ENCODE peak calls at places on chromosomes 5 and 9, in seven cellular contexts. R is WTC11, P is lower leg skin, H is stomach, X is BJ, D is endodermal cell, B is upper lobe of left lung. L is an unnamed sample.

GRCh38 chr9:12708562-12709298 is 15.5 kb downstream of the TYRP1 start:
- DNase-seq in R (no peak), P (no peak), H (no peak), X (peak; percentile 41), D (no peak), B (no peak), L (no peak)

GRCh38 chr9:130965680-130966079 is 26.6 kb upstream of the FIBCD1 start:
- DNase-seq in R (no peak), P (no peak), H (no peak), X (no peak), D (no peak), B (no peak), L (no peak)

GRCh38 chr5:1006656-1007071 is 1.9 kb upstream of the NKD2 start:
- DNase-seq in R (peak; percentile 7), P (no peak), H (peak; percentile 16), X (no peak), D (peak; percentile 42), B (no peak), L (peak; percentile 60)

GRCh38 chr5:37197340-37198050 is 51.7 kb downstream of the CPLANE1 start:
- DNase-seq in R (no peak), P (no peak), H (no peak), X (no peak), D (peak; percentile 48), B (no peak), L (no peak)

GRCh38 chr5:92922231-92922967 is 658.6 kb downstream of the NR2F1-AS1 start:
- DNase-seq in R (no peak), P (no peak), H (no peak), X (no peak), D (peak; percentile 77), B (no peak), L (no peak)

GRCh38 chr9:114275246-114275994 is 47.5 kb upstream of the ORM1 start:
- DNase-seq in R (peak; percentile 4), P (no peak), H (no peak), X (no peak), D (peak; percentile 29), B (no peak), L (peak; percentile 64)

GRCh38 chr9:137252555-137253506 is 1.7 kb downstream of the STPG3 start:
- DNase-seq in R (peak; percentile 64), P (no peak), H (no peak), X (no peak), D (peak; percentile 85), B (no peak), L (no peak)

GRCh38 chr5:132506094-132506692 is 15.6 kb upstream of the IRF1 start:
- DNase-seq in R (no peak), P (no peak), H (no peak), X (peak; percentile 85), D (no peak), B (no peak), L (no peak)

GRCh38 chr9:116928283-116928682 is 241.2 kb downstream of the TRIM32 start:
- DNase-seq in R (no peak), P (no peak), H (no peak), X (no peak), D (no peak), B (no peak), L (no peak)

GRCh38 chr5:128271859-128272446 is 188.4 kb downstream of the SLC12A2 start:
- DNase-seq in R (no peak), P (no peak), H (no peak), X (peak; percentile 26), D (no peak), B (no peak), L (no peak)

GRCh38 chr5:82939326-82939725 is 137.9 kb downstream of the TMEM167A start:
- DNase-seq in R (no peak), P (no peak), H (no peak), X (no peak), D (no peak), B (no peak), L (no peak)

GRCh38 chr9:98345011-98345410 is 89.6 kb upstream of the TBC1D2 start:
- DNase-seq in R (no peak), P (no peak), H (no peak), X (no peak), D (no peak), B (no peak), L (no peak)

GRCh38 chr9:12859704-12860251 is 85.0 kb downstream of the LURAP1L start:
- DNase-seq in R (no peak), P (no peak), H (no peak), X (peak; percentile 60), D (no peak), B (no peak), L (no peak)

DNA sequence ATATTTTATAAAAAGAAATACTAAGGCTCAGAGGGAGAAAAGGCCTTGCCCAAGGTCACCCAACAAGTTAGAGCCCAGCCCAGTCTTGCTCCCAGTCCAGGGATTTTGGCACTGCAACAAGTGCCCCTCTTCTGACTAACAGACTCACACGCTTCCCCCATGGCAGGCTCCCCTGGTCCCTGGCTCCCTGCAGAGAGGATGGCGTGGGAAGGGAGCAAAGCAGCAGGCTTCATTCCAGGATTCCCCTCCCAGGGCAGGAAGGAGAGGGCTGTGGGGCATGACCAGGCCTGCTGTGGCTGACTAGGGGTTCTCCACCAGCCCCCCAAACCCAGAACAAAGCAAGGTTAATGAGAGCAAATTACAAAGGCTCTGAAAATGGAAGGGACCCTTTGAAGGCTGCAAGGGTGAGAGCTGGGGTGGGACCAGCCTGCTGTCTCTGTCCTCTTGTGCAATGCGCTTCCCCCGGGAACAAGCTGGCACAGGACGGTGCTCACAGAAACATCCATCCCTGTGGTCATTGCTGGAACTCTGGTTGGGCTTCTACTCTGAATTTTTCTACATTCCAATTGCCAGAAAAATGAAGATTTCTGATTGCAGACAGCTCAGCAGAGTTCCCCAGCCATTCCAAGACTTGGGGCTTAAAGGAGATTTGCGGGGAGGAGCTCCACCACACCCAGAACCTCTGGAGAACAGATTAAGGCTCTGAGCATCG is 37.1 kb upstream of the FAT2 start:
- DNase-seq in R (no peak), P (no peak), H (no peak), X (no peak), D (no peak), B (no peak), L (no peak)
- TF ChIP-seq CTCF in R (no peak), P (no peak), H (no peak), X (no peak), D (no peak), B (no peak), L (no peak)

GRCh38 chr9:33919276-33919897 is 102.4 kb downstream of the UBE2R2 start:
- DNase-seq in R (no peak), P (no peak), H (no peak), X (no peak), D (peak; percentile 42), B (no peak), L (no peak)

GRCh38 chr9:33924978-33925797 is 108.2 kb downstream of the UBE2R2 start:
- DNase-seq in R (peak; percentile 69), P (no peak), H (peak; percentile 67), X (no peak), D (peak; percentile 90), B (no peak), L (no peak)

GRCh38 chr9:33923079-33923478 is 106.1 kb downstream of the UBE2R2 start:
- DNase-seq in R (no peak), P (no peak), H (no peak), X (no peak), D (no peak), B (no peak), L (no peak)

GRCh38 chr9:33923998-33924701 is 107.2 kb downstream of the UBE2R2 start:
- DNase-seq in R (no peak), P (no peak), H (peak; percentile 60), X (no peak), D (peak; percentile 40), B (no peak), L (no peak)

GRCh38 chr9:33921967-33922895 is 105.3 kb downstream of the UBE2R2 start:
- DNase-seq in R (peak; percentile 70), P (no peak), H (no peak), X (no peak), D (peak; percentile 88), B (no peak), L (no peak)
- TF ChIP-seq CTCF in R (peak; percentile 65), P (no peak), H (peak; percentile 24), X (peak; percentile 81), D (peak; percentile 91), B (peak; percentile 20), L (peak; percentile 77)

GRCh38 chr5:9441610-9442009 is 104.3 kb downstream of the SEMA5A start:
- DNase-seq in R (no peak), P (no peak), H (no peak), X (no peak), D (no peak), B (no peak), L (no peak)
- TF ChIP-seq CTCF in R (no peak), P (no peak), H (no peak), X (no peak), D (no peak), B (no peak), L (no peak)

GRCh38 chr5:56817306-56817986 is 2.1 kb downstream of the MAP3K1 start:
- DNase-seq in R (no peak), P (no peak), H (no peak), X (no peak), D (no peak), B (no peak), L (no peak)

GRCh38 chr5:56815657-56816545 is 552 bp downstream of the MAP3K1 start:
- DNase-seq in R (peak; percentile 35), P (no peak), H (peak; percentile 34), X (no peak), D (peak; percentile 76), B (peak; percentile 48), L (peak; percentile 75)

GRCh38 chr5:56819027-56819881 is 3.9 kb downstream of the MAP3K1 start:
- DNase-seq in R (no peak), P (no peak), H (no peak), X (no peak), D (no peak), B (no peak), L (no peak)

GRCh38 chr5:56816546-56817081 is 1.3 kb downstream of the MAP3K1 start:
- DNase-seq in R (peak; percentile 59), P (peak; percentile 38), H (peak; percentile 60), X (no peak), D (peak; percentile 86), B (peak; percentile 73), L (no peak)

GRCh38 chr5:56818409-56819026 is 3.2 kb downstream of the MAP3K1 start:
- DNase-seq in R (no peak), P (no peak), H (no peak), X (no peak), D (no peak), B (no peak), L (no peak)
- TF ChIP-seq CTCF in R (no peak), P (no peak), H (no peak), X (peak; percentile 41), D (peak; percentile 52), B (no peak), L (peak; percentile 63)

GRCh38 chr9:2559212-2560152 is 62.1 kb upstream of the VLDLR start:
- DNase-seq in R (no peak), P (peak; percentile 48), H (peak; percentile 63), X (peak; percentile 76), D (no peak), B (peak; percentile 35), L (no peak)
- TF ChIP-seq CTCF in R (no peak), P (no peak), H (no peak), X (no peak), D (no peak), B (no peak), L (no peak)

DNA sequence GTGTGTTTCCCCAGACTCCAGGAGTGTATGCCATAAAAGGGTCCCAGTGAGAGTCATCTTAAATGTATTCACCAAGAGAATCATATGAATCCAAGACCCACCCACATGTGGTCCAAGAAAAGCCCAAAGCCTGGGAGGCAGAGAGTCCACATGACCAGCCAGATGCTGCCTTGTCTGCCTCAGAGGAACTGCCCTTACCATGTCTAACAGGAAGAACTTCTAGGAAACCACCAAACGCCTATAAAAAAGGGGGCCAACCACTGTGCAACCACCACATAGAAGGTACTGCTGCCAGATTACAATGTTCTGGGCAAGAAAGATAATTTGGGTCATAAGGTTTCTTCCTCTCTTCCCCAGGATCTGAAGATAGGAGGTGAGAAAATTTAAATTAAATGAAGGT is 129.8 kb upstream of the SLC24A2 start:
- DNase-seq in R (no peak), P (no peak), H (no peak), X (no peak), D (no peak), B (no peak), L (no peak)
- TF ChIP-seq CTCF in R (no peak), P (no peak), H (no peak), X (no peak), D (no peak), B (no peak), L (no peak)